ENCODE peak calls at places on chromosomes 2 and 18, in nine cellular contexts. H is right cardiac atrium; Y is activated effector memory CD4-positive, alpha-beta T cell treated with Interleukin-2 at 50 U/mL for 16 hours; R is posterior vena cava; F is cardiac muscle cell; O is Right ventricle myocardium inferior; G is activated T-helper 9 cell treated with anti-CD3 and anti-CD28 coated beads, Interleukin-2, amount 50 U/mL, for 16 hours; S is lung; P is HT-29. A is an unnamed sample.

GRCh38 chr2:191675807-191676667 is 1.9 kb upstream of the NABP1 start:
- DNase-seq in S (no peak), G (peak), H (peak), R (peak), F (no peak), P (no peak), Y (peak), O (peak), A (no peak)

GRCh38 chr2:127678991-127679390 is 3.7 kb upstream of the LIMS2 start:
- DNase-seq in P (no peak), Y (no peak), R (no peak), G (no peak), H (peak), F (no peak), S (no peak), O (no peak), A (no peak)

GRCh38 chr2:176085861-176086771 is 2.4 kb upstream of the EVX2 start:
- DNase-seq in G (no peak), S (no peak), O (no peak), R (peak), Y (no peak), H (no peak), F (peak), P (peak), A (peak)

GRCh38 chr2:8096484-8096883 is 585.4 kb upstream of the ID2 start:
- DNase-seq in F (no peak), O (no peak), S (no peak), P (no peak), R (no peak), G (no peak), Y (no peak), H (no peak), A (no peak)

GRCh38 chr2:59904145-59904544 is 649.3 kb downstream of the BCL11A start:
- DNase-seq in S (no peak), F (no peak), R (no peak), Y (no peak), O (no peak), P (no peak), G (no peak), H (no peak), A (no peak)

GRCh38 chr18:8165095-8165494 is 444.1 kb upstream of the RAB12 start:
- DNase-seq in F (no peak), O (no peak), G (no peak), P (no peak), S (no peak), Y (no peak), R (no peak), H (no peak), A (no peak)

GRCh38 chr2:30765226-30765625 is 42.0 kb downstream of the CAPN13 start:
- DNase-seq in O (no peak), Y (no peak), G (no peak), S (no peak), F (no peak), P (no peak), R (peak), H (no peak), A (no peak)

GRCh38 chr2:189347540-189347939 is 93.7 kb upstream of the WDR75 start:
- DNase-seq in G (no peak), O (no peak), Y (no peak), P (peak), R (no peak), S (no peak), F (peak), H (no peak), A (peak)

GRCh38 chr2:148298201-148298600 is 277.3 kb downstream of the MBD5 start:
- DNase-seq in R (no peak), H (no peak), Y (no peak), S (no peak), G (no peak), F (no peak), O (no peak), P (no peak), A (no peak)

GRCh38 chr2:28394331-28394877 is 1.7 kb downstream of the FOSL2 start:
- DNase-seq in R (no peak), S (peak), F (no peak), Y (no peak), P (peak), H (peak), G (no peak), O (peak), A (peak)

GRCh38 chr2:174247474-174248186 is 702 bp downstream of the OLA1 start:
- DNase-seq in O (peak), Y (no peak), F (no peak), G (no peak), H (no peak), P (peak), R (no peak), S (no peak), A (peak)

GRCh38 chr2:159137511-159138101 is 148.9 kb downstream of the WDSUB1 start:
- DNase-seq in G (no peak), F (no peak), P (no peak), O (no peak), H (no peak), S (no peak), R (no peak), Y (no peak), A (peak)

GRCh38 chr2:73870084-73870483 is 22.7 kb upstream of the ACTG2 start:
- DNase-seq in P (no peak), H (peak), O (no peak), Y (no peak), F (no peak), R (no peak), S (peak), G (no peak), A (no peak)

GRCh38 chr2:177984739-177985138 is 87.8 kb downstream of the PDE11A start:
- DNase-seq in Y (no peak), R (no peak), P (peak), O (no peak), G (no peak), S (no peak), F (peak), H (no peak), A (no peak)

GRCh38 chr18:51865538-51865937 is 474.5 kb upstream of the DCC start:
- DNase-seq in S (no peak), Y (no peak), F (no peak), P (no peak), H (no peak), G (no peak), R (no peak), O (no peak), A (no peak)

GRCh38 chr2:171411791-171412483 is 21.9 kb downstream of the METTL8 start:
- DNase-seq in R (no peak), G (no peak), F (no peak), O (no peak), S (no peak), H (no peak), P (no peak), Y (no peak), A (no peak)

GRCh38 chr2:26347286-26347865 is 787 bp upstream of the ADGRF3 start:
- DNase-seq in F (no peak), S (no peak), P (no peak), R (no peak), Y (no peak), O (no peak), G (no peak), H (no peak), A (no peak)

GRCh38 chr2:240269380-240269779 is 128.9 kb upstream of the OTOS start:
- DNase-seq in Y (no peak), G (no peak), S (no peak), R (peak), O (no peak), H (no peak), F (no peak), P (no peak), A (no peak)

GRCh38 chr2:86079981-86080911 is 25.4 kb downstream of the POLR1A start:
- DNase-seq in P (peak), S (peak), R (peak), F (peak), Y (peak), G (peak), O (peak), H (peak), A (peak)

GRCh38 chr2:109433486-109433885 is 180.3 kb downstream of the SEPTIN10 start:
- DNase-seq in P (no peak), R (peak), S (no peak), O (no peak), Y (no peak), H (peak), G (no peak), F (no peak), A (no peak)

GRCh38 chr2:112915300-112916144 is 4.6 kb downstream of the IL37 start:
- DNase-seq in G (no peak), Y (no peak), H (no peak), P (no peak), S (no peak), R (no peak), F (no peak), O (no peak), A (no peak)

GRCh38 chr2:214607051-214607450 is 196.2 kb downstream of the VWC2L start:
- DNase-seq in S (no peak), F (no peak), G (no peak), P (no peak), H (no peak), O (no peak), Y (no peak), R (no peak), A (no peak)

GRCh38 chr2:85797959-85798358 is 44.2 kb downstream of the ATOH8 start:
- DNase-seq in O (no peak), H (no peak), P (peak), F (peak), S (no peak), Y (no peak), G (no peak), R (no peak), A (peak)

GRCh38 chr2:134282638-134283400 is 28.9 kb downstream of the MGAT5 start:
- DNase-seq in O (no peak), P (no peak), S (no peak), Y (no peak), F (no peak), H (no peak), R (no peak), G (no peak), A (peak)